ENCODE peak calls at places on chromosomes 13 and 19, in four cellular contexts. One of them, this sample, is unnamed.
A peak's percentile ranks its signal among the peaks of the same experiment; 100 is the strongest.

GRCh38 chr19:55018633-55019032 is 19.4 kb downstream of the GP6 start:
- DNase-seq in fibroblast of mammary gland: no peak
- DNase-seq in pancreas: no peak
- DNase-seq in AG04449: no peak
- DNase-seq in this sample: no peak

GRCh38 chr13:21606781-21607180 is 2.8 kb upstream of the MICU2 start:
- DNase-seq in fibroblast of mammary gland: no peak
- DNase-seq in pancreas: no peak
- DNase-seq in AG04449: no peak
- DNase-seq in this sample: no peak

GRCh38 chr19:19385900-19386339 is 19.6 kb upstream of the GATAD2A start:
- DNase-seq in fibroblast of mammary gland: no peak
- DNase-seq in pancreas: peak; percentile 42
- DNase-seq in AG04449: no peak
- DNase-seq in this sample: no peak

GRCh38 chr13:113474179-113474578 is 16.3 kb downstream of the DCUN1D2 start:
- DNase-seq in fibroblast of mammary gland: peak; percentile 49
- DNase-seq in pancreas: no peak
- DNase-seq in AG04449: peak; percentile 31
- DNase-seq in this sample: no peak

GRCh38 chr13:76715043-76715442 is 171.2 kb downstream of the KCTD12 start:
- DNase-seq in fibroblast of mammary gland: no peak
- DNase-seq in pancreas: no peak
- DNase-seq in AG04449: no peak
- DNase-seq in this sample: no peak

GRCh38 chr19:9073806-9074205 is 13.1 kb upstream of the OR1M1 start:
- DNase-seq in fibroblast of mammary gland: no peak
- DNase-seq in pancreas: no peak
- DNase-seq in AG04449: no peak
- DNase-seq in this sample: no peak

GRCh38 chr19:4929186-4929585 is 19.9 kb downstream of the UHRF1 start:
- DNase-seq in fibroblast of mammary gland: peak; percentile 88
- DNase-seq in pancreas: no peak
- DNase-seq in AG04449: no peak
- DNase-seq in this sample: no peak

GRCh38 chr13:100721885-100722512 is 47.4 kb upstream of the TMTC4 start:
- DNase-seq in fibroblast of mammary gland: peak; percentile 60
- DNase-seq in pancreas: peak; percentile 54
- DNase-seq in AG04449: peak; percentile 0
- DNase-seq in this sample: peak; percentile 4

GRCh38 chr19:23699521-23699860 is 12.5 kb upstream of the ZNF675 start:
- DNase-seq in fibroblast of mammary gland: no peak
- DNase-seq in pancreas: no peak
- DNase-seq in AG04449: no peak
- DNase-seq in this sample: no peak

GRCh38 chr19:10551698-10552301 is 8.1 kb downstream of the ATG4D start:
- DNase-seq in fibroblast of mammary gland: peak; percentile 53
- DNase-seq in pancreas: no peak
- DNase-seq in AG04449: no peak
- DNase-seq in this sample: no peak

GRCh38 chr13:114067381-114067885 is 65.0 kb downstream of the RASA3 start:
- DNase-seq in fibroblast of mammary gland: peak; percentile 91
- DNase-seq in pancreas: no peak
- DNase-seq in AG04449: no peak
- DNase-seq in this sample: no peak

GRCh38 chr13:27304611-27305010 is 34.0 kb downstream of the RASL11A start:
- DNase-seq in fibroblast of mammary gland: no peak
- DNase-seq in pancreas: no peak
- DNase-seq in AG04449: no peak
- DNase-seq in this sample: no peak

GRCh38 chr19:5635427-5635826 is 12.5 kb downstream of the SAFB start:
- DNase-seq in fibroblast of mammary gland: no peak
- DNase-seq in pancreas: no peak
- DNase-seq in AG04449: no peak
- DNase-seq in this sample: no peak

GRCh38 chr13:24220086-24220703 is 59.7 kb downstream of the SPATA13 start:
- DNase-seq in fibroblast of mammary gland: peak; percentile 89
- DNase-seq in pancreas: peak; percentile 68
- DNase-seq in AG04449: peak; percentile 49
- DNase-seq in this sample: peak; percentile 61

GRCh38 chr13:44816701-44817684 is 172.3 kb downstream of the NUFIP1 start:
- DNase-seq in fibroblast of mammary gland: peak; percentile 62
- DNase-seq in pancreas: no peak
- DNase-seq in AG04449: no peak
- DNase-seq in this sample: no peak

GRCh38 chr13:112747256-112747655 is 57.4 kb downstream of the ATP11A start:
- DNase-seq in fibroblast of mammary gland: no peak
- DNase-seq in pancreas: no peak
- DNase-seq in AG04449: no peak
- DNase-seq in this sample: no peak

GRCh38 chr13:111211789-111212516 is 96.8 kb downstream of the ARHGEF7 start:
- DNase-seq in fibroblast of mammary gland: no peak
- DNase-seq in pancreas: no peak
- DNase-seq in AG04449: no peak
- DNase-seq in this sample: no peak

GRCh38 chr13:64910061-64910460 is 2320.1 kb downstream of the PCDH9 start:
- DNase-seq in fibroblast of mammary gland: no peak
- DNase-seq in pancreas: no peak
- DNase-seq in AG04449: no peak
- DNase-seq in this sample: no peak

GRCh38 chr13:95745289-95745688 is 68.3 kb downstream of the DNAJC3 start:
- DNase-seq in fibroblast of mammary gland: no peak
- DNase-seq in pancreas: no peak
- DNase-seq in AG04449: no peak
- DNase-seq in this sample: no peak

GRCh38 chr13:51577690-51578089 is 6.6 kb upstream of the WDFY2 start:
- DNase-seq in fibroblast of mammary gland: no peak
- DNase-seq in pancreas: no peak
- DNase-seq in AG04449: no peak
- DNase-seq in this sample: no peak

GRCh38 chr13:112968380-112968909 is 569 bp upstream of the MCF2L start:
- DNase-seq in fibroblast of mammary gland: no peak
- DNase-seq in pancreas: peak; percentile 70
- DNase-seq in AG04449: no peak
- DNase-seq in this sample: no peak

GRCh38 chr13:107865643-107866006 is 349.7 kb downstream of the LIG4 start:
- DNase-seq in fibroblast of mammary gland: no peak
- DNase-seq in pancreas: no peak
- DNase-seq in AG04449: no peak
- DNase-seq in this sample: no peak

GRCh38 chr13:94162289-94162688 is 317.2 kb downstream of the DCT start:
- DNase-seq in fibroblast of mammary gland: no peak
- DNase-seq in pancreas: no peak
- DNase-seq in AG04449: no peak
- DNase-seq in this sample: no peak

GRCh38 chr13:79401259-79402071 is 4.6 kb downstream of the RBM26 start:
- DNase-seq in fibroblast of mammary gland: no peak
- DNase-seq in pancreas: no peak
- DNase-seq in AG04449: no peak
- DNase-seq in this sample: no peak

GRCh38 chr13:68749801-68750200 is 1357.8 kb upstream of the ATXN8OS start:
- DNase-seq in fibroblast of mammary gland: no peak
- DNase-seq in pancreas: no peak
- DNase-seq in AG04449: no peak
- DNase-seq in this sample: no peak

GRCh38 chr13:27118428-27119054 is 53.1 kb downstream of the USP12 start:
- DNase-seq in fibroblast of mammary gland: no peak
- DNase-seq in pancreas: no peak
- DNase-seq in AG04449: no peak
- DNase-seq in this sample: no peak

GRCh38 chr19:51251453-51251790 is 542 bp downstream of the SIGLECL1 start:
- DNase-seq in fibroblast of mammary gland: no peak
- DNase-seq in pancreas: no peak
- DNase-seq in AG04449: no peak
- DNase-seq in this sample: no peak

GRCh38 chr19:7550987-7551761 is 15.7 kb downstream of the PNPLA6 start:
- DNase-seq in fibroblast of mammary gland: peak; percentile 41
- DNase-seq in pancreas: peak; percentile 92
- DNase-seq in AG04449: no peak
- DNase-seq in this sample: no peak
- H3K4me3 ChIP-seq in fibroblast of mammary gland: no peak overlapping the region
- H3K4me3 ChIP-seq in pancreas: no peak overlapping the region
- H3K4me3 ChIP-seq in AG04449: no peak overlapping the region
- H3K4me3 ChIP-seq in this sample: no peak overlapping the region

GRCh38 chr19:33063356-33064116 is 1.2 kb downstream of the RHPN2 start:
- DNase-seq in fibroblast of mammary gland: peak; percentile 18
- DNase-seq in pancreas: peak; percentile 36
- DNase-seq in AG04449: no peak
- DNase-seq in this sample: no peak

GRCh38 chr19:33066543-33066942 is 1.9 kb upstream of the RHPN2 start:
- DNase-seq in fibroblast of mammary gland: no peak
- DNase-seq in pancreas: no peak
- DNase-seq in AG04449: no peak
- DNase-seq in this sample: no peak

GRCh38 chr19:33062902-33063301 is 1.8 kb downstream of the RHPN2 start:
- DNase-seq in fibroblast of mammary gland: no peak
- DNase-seq in pancreas: no peak
- DNase-seq in AG04449: no peak
- DNase-seq in this sample: no peak

GRCh38 chr19:33064778-33065550 is at the start of gene RHPN2:
- DNase-seq in fibroblast of mammary gland: peak; percentile 53
- DNase-seq in pancreas: peak; percentile 63
- DNase-seq in AG04449: no peak
- DNase-seq in this sample: no peak

GRCh38 chr19:33064117-33064777 is 441 bp downstream of the RHPN2 start:
- DNase-seq in fibroblast of mammary gland: no peak
- DNase-seq in pancreas: peak; percentile 45
- DNase-seq in AG04449: no peak
- DNase-seq in this sample: no peak
- TF ChIP-seq CTCF in fibroblast of mammary gland: no peak
- TF ChIP-seq CTCF in pancreas: no peak
- TF ChIP-seq CTCF in AG04449: no peak
- TF ChIP-seq CTCF in this sample: no peak

GRCh38 chr19:1018393-1018792 is 2.5 kb downstream of the TMEM259 start:
- DNase-seq in fibroblast of mammary gland: no peak
- DNase-seq in pancreas: no peak
- DNase-seq in AG04449: no peak
- DNase-seq in this sample: no peak
- H3K4me3 ChIP-seq in fibroblast of mammary gland: no peak overlapping the region
- H3K4me3 ChIP-seq in pancreas: no peak overlapping the region
- H3K4me3 ChIP-seq in AG04449: peak overlapping the region; percentile 15
- H3K4me3 ChIP-seq in this sample: no peak overlapping the region

GRCh38 chr19:29560313-29561075 is 34.7 kb downstream of the VSTM2B start:
- DNase-seq in fibroblast of mammary gland: no peak
- DNase-seq in pancreas: no peak
- DNase-seq in AG04449: no peak
- DNase-seq in this sample: no peak
- TF ChIP-seq CTCF in fibroblast of mammary gland: no peak
- TF ChIP-seq CTCF in pancreas: no peak
- TF ChIP-seq CTCF in AG04449: no peak
- TF ChIP-seq CTCF in this sample: no peak

GRCh38 chr19:17091758-17092333 is 16.3 kb downstream of the MYO9B start:
- DNase-seq in fibroblast of mammary gland: no peak
- DNase-seq in pancreas: peak; percentile 57
- DNase-seq in AG04449: no peak
- DNase-seq in this sample: no peak
- H3K4me3 ChIP-seq in fibroblast of mammary gland: no peak overlapping the region
- H3K4me3 ChIP-seq in pancreas: no peak overlapping the region
- H3K4me3 ChIP-seq in AG04449: no peak overlapping the region
- H3K4me3 ChIP-seq in this sample: no peak overlapping the region

GRCh38 chr19:42634409-42635232 is 39.9 kb upstream of the CEACAM8 start:
- DNase-seq in fibroblast of mammary gland: peak; percentile 35
- DNase-seq in pancreas: peak; percentile 42
- DNase-seq in AG04449: no peak
- DNase-seq in this sample: no peak
- TF ChIP-seq CTCF in fibroblast of mammary gland: peak; percentile 77
- TF ChIP-seq CTCF in pancreas: peak; percentile 63
- TF ChIP-seq CTCF in AG04449: peak; percentile 64
- TF ChIP-seq CTCF in this sample: peak; percentile 86

This sample was measured in AG09309.